ENCODE peak calls at places on chromosome 12, in nine cellular contexts. O is suprapubic skin, P is transverse colon, Q is astrocyte of the spinal cord, V is cardiac fibroblast, I is left ventricle myocardium inferior, F is neural crest cell, X is pancreas, L is AG04450. C is an unnamed sample.

GRCh38 chr12:15830538-15830937 is 41.4 kb upstream of the EPS8 start:
- DNase-seq in O (no peak), P (no peak), Q (peak), V (peak), I (no peak), F (no peak), X (no peak), L (no peak), C (no peak)

GRCh38 chr12:76680940-76681339 is 83.0 kb upstream of the ZDHHC17 start:
- DNase-seq in O (no peak), P (no peak), Q (peak), V (peak), I (no peak), F (no peak), X (no peak), L (peak), C (no peak)

GRCh38 chr12:110807640-110808039 is 39.1 kb upstream of the CCDC63 start:
- DNase-seq in O (no peak), P (no peak), Q (no peak), V (no peak), I (no peak), F (no peak), X (no peak), L (no peak), C (no peak)

GRCh38 chr12:55068416-55069010 is 48.7 kb downstream of the NEUROD4 start:
- DNase-seq in O (no peak), P (no peak), Q (peak), V (peak), I (no peak), F (peak), X (no peak), L (no peak), C (no peak)

GRCh38 chr12:63266988-63267387 is 116.0 kb upstream of the AVPR1A start:
- DNase-seq in O (no peak), P (no peak), Q (no peak), V (no peak), I (no peak), F (no peak), X (no peak), L (no peak), C (no peak)

GRCh38 chr12:120331390-120331789 is 3.8 kb upstream of the PLA2G1B start:
- DNase-seq in O (no peak), P (no peak), Q (no peak), V (no peak), I (no peak), F (no peak), X (no peak), L (no peak), C (no peak)

GRCh38 chr12:120751389-120751788 is 25.8 kb downstream of the ACADS start:
- DNase-seq in O (no peak), P (no peak), Q (no peak), V (no peak), I (no peak), F (no peak), X (no peak), L (no peak), C (no peak)

GRCh38 chr12:110858848-110859247 is 12.1 kb downstream of the CCDC63 start:
- DNase-seq in O (no peak), P (no peak), Q (no peak), V (no peak), I (no peak), F (no peak), X (no peak), L (no peak), C (no peak)

GRCh38 chr12:4279120-4279690 is 5.6 kb downstream of the CCND2 start:
- DNase-seq in O (no peak), P (peak), Q (no peak), V (no peak), I (no peak), F (no peak), X (no peak), L (no peak), C (no peak)

GRCh38 chr12:55728185-55728931 is 451 bp downstream of the CD63 start:
- DNase-seq in O (peak), P (peak), Q (peak), V (peak), I (peak), F (no peak), X (peak), L (no peak), C (peak)

GRCh38 chr12:69240625-69240984 is 1.2 kb downstream of the CPSF6 start:
- DNase-seq in O (no peak), P (no peak), Q (no peak), V (peak), I (no peak), F (no peak), X (no peak), L (no peak), C (no peak)

GRCh38 chr12:105278043-105278697 is 42.2 kb upstream of the APPL2 start:
- DNase-seq in O (no peak), P (no peak), Q (no peak), V (peak), I (no peak), F (no peak), X (no peak), L (no peak), C (no peak)

GRCh38 chr12:88854260-88854659 is 274.0 kb upstream of the KITLG start:
- DNase-seq in O (no peak), P (no peak), Q (peak), V (peak), I (no peak), F (no peak), X (no peak), L (peak), C (no peak)

GRCh38 chr12:105855691-105856405 is 282.9 kb downstream of the NUAK1 start:
- DNase-seq in O (no peak), P (no peak), Q (no peak), V (no peak), I (no peak), F (no peak), X (no peak), L (no peak), C (no peak)

GRCh38 chr12:89655851-89656250 is 52.8 kb downstream of the ATP2B1 start:
- DNase-seq in O (no peak), P (no peak), Q (no peak), V (no peak), I (no peak), F (no peak), X (no peak), L (no peak), C (no peak)

GRCh38 chr12:43921666-43922337 is 85.9 kb downstream of the TMEM117 start:
- DNase-seq in O (no peak), P (no peak), Q (peak), V (peak), I (no peak), F (no peak), X (no peak), L (no peak), C (no peak)

GRCh38 chr12:92866418-92866817 is 62.7 kb downstream of the EEA1 start:
- DNase-seq in O (no peak), P (no peak), Q (no peak), V (peak), I (no peak), F (no peak), X (no peak), L (no peak), C (no peak)

GRCh38 chr12:14621821-14622220 is 54.1 kb upstream of the PLBD1 start:
- DNase-seq in O (no peak), P (no peak), Q (no peak), V (no peak), I (no peak), F (no peak), X (no peak), L (no peak), C (no peak)

GRCh38 chr12:89418228-89418910 is 66.1 kb upstream of the DUSP6 start:
- DNase-seq in O (no peak), P (no peak), Q (no peak), V (no peak), I (no peak), F (no peak), X (no peak), L (no peak), C (no peak)

GRCh38 chr12:75048763-75049162 is 160.9 kb downstream of the KCNC2 start:
- DNase-seq in O (no peak), P (no peak), Q (no peak), V (no peak), I (no peak), F (no peak), X (no peak), L (no peak), C (no peak)

GRCh38 chr12:32126720-32127119 is 20.1 kb downstream of the BICD1 start:
- DNase-seq in O (no peak), P (no peak), Q (peak), V (peak), I (no peak), F (no peak), X (no peak), L (peak), C (no peak)

GRCh38 chr12:112361271-112361670 is 21.0 kb downstream of the HECTD4 start:
- DNase-seq in O (no peak), P (no peak), Q (no peak), V (no peak), I (no peak), F (no peak), X (no peak), L (no peak), C (no peak)

GRCh38 chr12:114671664-114672476 is 12.1 kb downstream of the TBX3 start:
- DNase-seq in O (no peak), P (no peak), Q (peak), V (peak), I (no peak), F (no peak), X (no peak), L (no peak), C (no peak)

GRCh38 chr12:100716658-100716948 is 78.0 kb upstream of the ANO4 start:
- DNase-seq in O (no peak), P (no peak), Q (peak), V (peak), I (no peak), F (no peak), X (no peak), L (no peak), C (no peak)

GRCh38 chr12:80218925-80219714 is 119.8 kb downstream of the OTOGL start:
- DNase-seq in O (no peak), P (no peak), Q (no peak), V (no peak), I (peak), F (no peak), X (no peak), L (no peak), C (no peak)

GRCh38 chr12:49059385-49060232 is 985 bp downstream of the KMT2D start:
- DNase-seq in O (no peak), P (peak), Q (no peak), V (peak), I (no peak), F (no peak), X (no peak), L (no peak), C (no peak)

GRCh38 chr12:113271853-113272561 is 50.7 kb downstream of the TPCN1 start:
- DNase-seq in O (peak), P (peak), Q (peak), V (peak), I (peak), F (no peak), X (peak), L (peak), C (peak)

GRCh38 chr12:75539889-75540288 is 28.5 kb upstream of the KRR1 start:
- DNase-seq in O (no peak), P (no peak), Q (no peak), V (no peak), I (no peak), F (no peak), X (no peak), L (no peak), C (no peak)

GRCh38 chr12:96427269-96427729 is 27.1 kb upstream of the CDK17 start:
- DNase-seq in O (peak), P (peak), Q (peak), V (peak), I (peak), F (no peak), X (peak), L (peak), C (no peak)

GRCh38 chr12:97313471-97314190 is 149.0 kb upstream of the RMST start:
- DNase-seq in O (no peak), P (no peak), Q (peak), V (no peak), I (no peak), F (no peak), X (no peak), L (no peak), C (no peak)

GRCh38 chr12:27013606-27014084 is 539 bp downstream of the TM7SF3 start:
- DNase-seq in O (peak), P (peak), Q (peak), V (peak), I (no peak), F (peak), X (peak), L (no peak), C (no peak)

GRCh38 chr12:102478416-102479098 is 1.8 kb downstream of the IGF1 start:
- DNase-seq in O (no peak), P (peak), Q (no peak), V (no peak), I (no peak), F (no peak), X (no peak), L (no peak), C (no peak)

GRCh38 chr12:99271071-99271470 is 376.5 kb upstream of the GARIN6 start:
- DNase-seq in O (no peak), P (no peak), Q (no peak), V (no peak), I (no peak), F (no peak), X (no peak), L (no peak), C (no peak)

GRCh38 chr12:68530965-68531364 is 79.7 kb upstream of the RAP1B start:
- DNase-seq in O (no peak), P (no peak), Q (peak), V (peak), I (no peak), F (no peak), X (no peak), L (peak), C (no peak)

GRCh38 chr12:90987101-90987500 is 17.7 kb downstream of the EPYC start:
- DNase-seq in O (no peak), P (no peak), Q (no peak), V (no peak), I (no peak), F (no peak), X (no peak), L (no peak), C (no peak)

GRCh38 chr12:90984114-90984513 is 20.7 kb downstream of the EPYC start:
- DNase-seq in O (no peak), P (no peak), Q (no peak), V (no peak), I (no peak), F (no peak), X (no peak), L (no peak), C (no peak)

GRCh38 chr12:90989617-90990232 is 15.0 kb downstream of the EPYC start:
- DNase-seq in O (no peak), P (no peak), Q (no peak), V (no peak), I (no peak), F (no peak), X (no peak), L (no peak), C (no peak)

GRCh38 chr12:90991952-90992465 is 12.8 kb downstream of the EPYC start:
- DNase-seq in O (no peak), P (no peak), Q (no peak), V (no peak), I (no peak), F (no peak), X (no peak), L (no peak), C (no peak)

GRCh38 chr12:90987520-90987919 is 17.3 kb downstream of the EPYC start:
- DNase-seq in O (no peak), P (no peak), Q (no peak), V (no peak), I (no peak), F (no peak), X (no peak), L (no peak), C (no peak)
- TF ChIP-seq CTCF in O (no peak), P (no peak), Q (peak), V (peak), I (no peak), F (peak), X (no peak), L (no peak), C (peak)

GRCh38 chr12:29023436-29024076 is 125.5 kb upstream of the FAR2 start:
- DNase-seq in O (no peak), P (no peak), Q (no peak), V (no peak), I (no peak), F (no peak), X (no peak), L (no peak), C (no peak)

GRCh38 chr12:29025936-29026335 is 123.1 kb upstream of the FAR2 start:
- DNase-seq in O (no peak), P (no peak), Q (no peak), V (no peak), I (no peak), F (no peak), X (no peak), L (no peak), C (no peak)

GRCh38 chr12:29026419-29026818 is 122.7 kb upstream of the FAR2 start:
- DNase-seq in O (no peak), P (no peak), Q (peak), V (no peak), I (no peak), F (no peak), X (no peak), L (no peak), C (no peak)

GRCh38 chr12:29030006-29030405 is 119.1 kb upstream of the FAR2 start:
- DNase-seq in O (no peak), P (no peak), Q (no peak), V (no peak), I (no peak), F (no peak), X (no peak), L (no peak), C (no peak)

GRCh38 chr12:29024117-29024516 is 125.0 kb upstream of the FAR2 start:
- DNase-seq in O (no peak), P (no peak), Q (no peak), V (peak), I (no peak), F (no peak), X (no peak), L (no peak), C (no peak)
- TF ChIP-seq CTCF in O (no peak), P (peak), Q (no peak), V (peak), I (no peak), F (peak), X (no peak), L (peak), C (no peak)

GRCh38 chr12:51262758-51263177 is 7.4 kb downstream of the SMAGP start:
- DNase-seq in O (peak), P (peak), Q (peak), V (peak), I (no peak), F (peak), X (peak), L (no peak), C (peak)
- TF ChIP-seq CTCF in O (no peak), P (peak), Q (peak), V (peak), I (no peak), F (peak), X (no peak), L (peak), C (peak)

GRCh38 chr12:133080051-133080618 is 588 bp upstream of the ZNF140 start:
- DNase-seq in O (peak), P (peak), Q (peak), V (peak), I (peak), F (peak), X (peak), L (peak), C (peak)

GRCh38 chr12:133083345-133083744 is 2.6 kb downstream of the ZNF140 start:
- DNase-seq in O (no peak), P (no peak), Q (no peak), V (no peak), I (no peak), F (no peak), X (no peak), L (no peak), C (no peak)

GRCh38 chr12:133081408-133081806 is 684 bp downstream of the ZNF140 start:
- DNase-seq in O (no peak), P (peak), Q (no peak), V (no peak), I (no peak), F (no peak), X (peak), L (no peak), C (no peak)

GRCh38 chr12:133080619-133081407 is at the start of gene ZNF140:
- DNase-seq in O (peak), P (peak), Q (peak), V (peak), I (peak), F (no peak), X (peak), L (peak), C (peak)
- TF ChIP-seq CTCF in O (no peak), P (peak), Q (no peak), V (peak), I (peak), F (peak), X (no peak), L (no peak), C (peak)

DNA sequence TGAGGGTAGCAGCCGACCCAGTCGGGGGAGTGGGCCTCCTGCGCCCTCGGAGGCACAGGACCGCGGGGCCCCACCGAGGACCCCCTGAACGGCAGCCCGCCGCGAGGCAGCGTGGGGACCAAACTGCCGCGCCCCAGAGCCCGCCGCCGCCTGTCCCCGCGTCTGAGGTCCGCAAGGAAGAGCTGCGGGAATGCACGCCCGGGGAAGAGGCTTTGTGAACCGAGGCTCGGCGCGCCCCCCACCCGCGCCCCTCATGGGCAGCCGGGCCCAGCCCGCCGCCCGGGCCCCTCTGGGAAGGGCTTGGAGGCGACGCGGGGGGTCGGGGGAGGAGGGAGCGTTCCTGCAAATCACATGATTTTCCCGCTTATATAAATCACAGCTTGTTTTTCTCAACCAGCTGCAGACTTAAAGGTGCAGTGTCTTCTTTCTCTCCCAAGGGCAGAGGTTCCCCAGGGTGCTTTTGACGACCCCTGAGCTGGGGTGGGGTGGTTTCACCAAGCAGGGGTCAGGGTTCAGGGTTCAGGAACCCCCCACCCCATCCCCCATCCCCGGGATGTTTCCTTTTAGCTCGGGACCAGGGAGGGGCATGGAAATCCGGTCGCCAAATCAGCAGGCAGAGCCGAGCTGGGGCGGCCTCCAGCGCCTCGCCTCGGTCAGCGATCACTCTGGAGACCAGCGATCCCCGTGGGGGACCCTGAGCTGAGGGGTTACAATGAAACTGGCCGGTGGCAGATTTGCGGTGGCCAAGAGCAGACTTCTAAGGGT is 44.7 kb upstream of the ATP23 start:
- DNase-seq in O (peak), P (peak), Q (peak), V (peak), I (peak), F (peak), X (peak), L (peak), C (peak)
- TF ChIP-seq CTCF in O (no peak), P (peak), Q (peak), V (peak), I (peak), F (no peak), X (no peak), L (peak), C (peak)

DNA sequence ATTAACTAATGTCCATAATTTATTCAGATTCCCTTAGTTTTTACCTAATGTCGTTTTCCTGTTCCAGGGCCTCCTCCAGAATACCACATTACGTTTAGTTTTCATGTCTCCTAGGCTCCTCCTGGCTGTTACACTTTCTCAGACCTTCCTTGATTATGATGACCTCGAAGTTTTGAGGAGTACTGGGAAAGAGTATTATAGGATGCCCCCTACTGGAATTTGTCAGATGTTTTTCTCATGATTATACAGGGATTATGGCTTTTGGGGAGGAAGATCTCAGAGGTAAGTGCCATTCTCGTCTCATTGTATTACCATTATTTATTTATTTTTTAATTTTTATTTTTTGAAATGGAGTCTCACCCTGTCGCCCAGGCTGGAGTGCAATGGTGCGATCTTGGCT is 17.7 kb upstream of the C1S start:
- DNase-seq in O (no peak), P (no peak), Q (peak), V (peak), I (no peak), F (no peak), X (no peak), L (no peak), C (no peak)
- TF ChIP-seq CTCF in O (no peak), P (peak), Q (peak), V (peak), I (peak), F (peak), X (peak), L (peak), C (peak)

GRCh38 chr12:124833693-124834122 is 30.0 kb downstream of the SCARB1 start:
- DNase-seq in O (no peak), P (no peak), Q (peak), V (no peak), I (peak), F (peak), X (no peak), L (no peak), C (no peak)
- TF ChIP-seq CTCF in O (no peak), P (no peak), Q (no peak), V (no peak), I (no peak), F (no peak), X (no peak), L (no peak), C (no peak)